ENCODE peak calls at places on chromosomes 13 and 19, in ten cellular contexts. G, A, N, C, U, J, R, V, T and H are unnamed samples.
A peak's percentile ranks its signal among the peaks of the same experiment; 100 is the strongest.

GRCh38 chr13:63910406-63910957 is 2494.8 kb upstream of the PCDH20 start:
- DNase-seq in G (no peak), A (no peak), N (no peak), C (no peak), U (no peak), J (peak; percentile 48), R (no peak), V (no peak), T (no peak), H (no peak)

GRCh38 chr13:65656740-65657329 is 1573.3 kb downstream of the PCDH9 start:
- DNase-seq in G (no peak), A (no peak), N (no peak), C (no peak), U (no peak), J (no peak), R (no peak), V (no peak), T (peak; percentile 0), H (no peak)

GRCh38 chr13:42039946-42040729 is 8.3 kb upstream of the DGKH start:
- DNase-seq in G (peak; percentile 95), A (peak; percentile 92), N (peak; percentile 93), C (peak; percentile 94), U (peak; percentile 93), J (peak; percentile 90), R (peak; percentile 89), V (peak; percentile 93), T (peak; percentile 67), H (peak; percentile 91)

GRCh38 chr13:106753241-106753640 is 185.3 kb upstream of the ARGLU1 start:
- DNase-seq in G (no peak), A (no peak), N (peak; percentile 40), C (no peak), U (no peak), J (peak; percentile 58), R (no peak), V (no peak), T (no peak), H (no peak)

GRCh38 chr13:59587971-59588716 is 575.6 kb downstream of the DIAPH3 start:
- DNase-seq in G (no peak), A (no peak), N (no peak), C (no peak), U (no peak), J (no peak), R (no peak), V (no peak), T (no peak), H (no peak)

GRCh38 chr13:48316826-48317510 is 13.4 kb downstream of the RB1 start:
- DNase-seq in G (no peak), A (no peak), N (no peak), C (no peak), U (no peak), J (peak; percentile 3), R (no peak), V (peak; percentile 26), T (no peak), H (no peak)

GRCh38 chr13:105948143-105948542 is 587.3 kb downstream of the EFNB2 start:
- DNase-seq in G (no peak), A (no peak), N (no peak), C (no peak), U (no peak), J (no peak), R (no peak), V (no peak), T (no peak), H (no peak)

GRCh38 chr13:67769063-67769986 is 539.2 kb upstream of the PCDH9 start:
- DNase-seq in G (no peak), A (no peak), N (no peak), C (no peak), U (no peak), J (no peak), R (no peak), V (no peak), T (no peak), H (no peak)

GRCh38 chr13:80382576-80382975 is 41.6 kb upstream of the SPRY2 start:
- DNase-seq in G (no peak), A (no peak), N (no peak), C (no peak), U (no peak), J (no peak), R (no peak), V (no peak), T (no peak), H (no peak)

GRCh38 chr19:956747-957451 is 27.2 kb upstream of the WDR18 start:
- DNase-seq in G (no peak), A (no peak), N (no peak), C (no peak), U (no peak), J (no peak), R (no peak), V (no peak), T (no peak), H (peak; percentile 50)

GRCh38 chr13:32316476-32316875 is 1.2 kb downstream of the BRCA2 start:
- DNase-seq in G (no peak), A (no peak), N (no peak), C (no peak), U (no peak), J (no peak), R (no peak), V (no peak), T (no peak), H (no peak)

GRCh38 chr19:46791944-46792343 is 3.5 kb upstream of the SLC1A5 start:
- DNase-seq in G (no peak), A (no peak), N (no peak), C (no peak), U (no peak), J (no peak), R (no peak), V (no peak), T (no peak), H (no peak)

GRCh38 chr19:48918801-48919247 is 14.7 kb upstream of the DHDH start:
- DNase-seq in G (no peak), A (peak; percentile 54), N (no peak), C (no peak), U (no peak), J (no peak), R (no peak), V (no peak), T (no peak), H (no peak)

GRCh38 chr13:99135591-99135990 is 65.1 kb upstream of the UBAC2 start:
- DNase-seq in G (no peak), A (no peak), N (no peak), C (no peak), U (no peak), J (no peak), R (no peak), V (no peak), T (no peak), H (no peak)

GRCh38 chr19:3099347-3100145 is 5.4 kb downstream of the GNA11 start:
- DNase-seq in G (peak; percentile 45), A (no peak), N (no peak), C (no peak), U (no peak), J (no peak), R (no peak), V (peak; percentile 19), T (no peak), H (no peak)

GRCh38 chr13:60147361-60147760 is 16.4 kb downstream of the DIAPH3 start:
- DNase-seq in G (no peak), A (no peak), N (no peak), C (no peak), U (no peak), J (no peak), R (no peak), V (no peak), T (no peak), H (no peak)

GRCh38 chr19:34990578-34991192 is 9.4 kb upstream of the GRAMD1A start:
- DNase-seq in G (no peak), A (no peak), N (no peak), C (no peak), U (no peak), J (no peak), R (no peak), V (no peak), T (no peak), H (no peak)

GRCh38 chr13:92967923-92968322 is 258.7 kb upstream of the GPC6 start:
- DNase-seq in G (no peak), A (no peak), N (no peak), C (no peak), U (no peak), J (no peak), R (no peak), V (no peak), T (no peak), H (no peak)

GRCh38 chr19:51147663-51148062 is 5.6 kb downstream of the SIGLEC7 start:
- DNase-seq in G (no peak), A (no peak), N (no peak), C (no peak), U (peak; percentile 6), J (no peak), R (no peak), V (no peak), T (no peak), H (no peak)

GRCh38 chr13:26323127-26323526 is 69.2 kb downstream of the CDK8 start:
- DNase-seq in G (no peak), A (no peak), N (no peak), C (no peak), U (no peak), J (no peak), R (no peak), V (no peak), T (no peak), H (no peak)
- H3K4me1 ChIP-seq in G (no peaks in the 10 kb centered on the region), A (no peaks in the 10 kb centered on the region), N (no peaks in the 10 kb centered on the region), C (peaks cover 10% of the 10 kb centered on the region), U (no peaks in the 10 kb centered on the region), J (peaks cover 14% of the 10 kb centered on the region), R (no peaks in the 10 kb centered on the region), V (peaks cover 3% of the 10 kb centered on the region), T (no peaks in the 10 kb centered on the region), H (peaks cover 28% of the 10 kb centered on the region)

GRCh38 chr13:113649212-113649611 is 8.8 kb downstream of the ATP4B start:
- DNase-seq in G (peak; percentile 43), A (peak; percentile 19), N (peak; percentile 6), C (peak; percentile 41), U (peak; percentile 9), J (no peak), R (no peak), V (peak; percentile 6), T (no peak), H (no peak)
- TF ChIP-seq POLR2A in G (no peak), A (no peak), N (no peak), C (no peak), U (no peak), J (no peak), R (no peak), V (no peak), T (no peak), H (no peak)

GRCh38 chr19:16117594-16118033 is 5.9 kb downstream of the RAB8A start:
- DNase-seq in G (no peak), A (no peak), N (no peak), C (no peak), U (no peak), J (no peak), R (no peak), V (no peak), T (no peak), H (no peak)
- H3K4me1 ChIP-seq in G (peaks cover 51% of the 10 kb centered on the region), A (peaks cover 3% of the 10 kb centered on the region), N (peaks cover 14% of the 10 kb centered on the region), C (peaks cover 42% of the 10 kb centered on the region), U (peaks cover 45% of the 10 kb centered on the region), J (peaks cover 7% of the 10 kb centered on the region), R (peaks cover 69% of the 10 kb centered on the region), V (peaks cover 3% of the 10 kb centered on the region), T (peaks cover 5% of the 10 kb centered on the region), H (peaks cover 25% of the 10 kb centered on the region)

DNA sequence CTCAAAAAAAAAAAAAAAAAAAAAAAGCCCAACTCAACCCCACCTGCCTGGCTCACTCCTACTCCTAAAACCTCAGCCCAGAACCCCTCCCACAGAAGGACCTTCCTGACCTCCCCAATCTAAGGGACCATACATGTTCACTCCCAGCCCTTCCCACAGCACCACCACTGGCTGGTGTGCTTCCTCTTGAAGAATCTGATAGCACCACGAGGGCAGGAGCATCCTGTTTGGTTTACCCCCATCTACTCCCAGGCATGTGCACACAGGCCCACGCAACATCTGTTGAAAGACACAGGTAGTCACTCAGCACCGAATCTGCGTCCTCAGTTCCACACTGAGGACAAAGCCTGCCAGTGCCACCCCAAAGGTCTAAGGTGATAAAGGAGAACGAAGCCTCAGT is 8.2 kb downstream of the LATS2 start:
- DNase-seq in G (peak; percentile 28), A (no peak), N (no peak), C (no peak), U (no peak), J (no peak), R (no peak), V (no peak), T (no peak), H (no peak)
- TF ChIP-seq POLR2A in G (no peak), A (no peak), N (no peak), C (no peak), U (no peak), J (no peak), R (no peak), V (no peak), T (no peak), H (no peak)